ENCODE peak calls at places on chromosomes 11 and 22, in eight cellular contexts. E is PC-3; W is heart right ventricle; C is effector memory CD4-positive, alpha-beta T cell; D is colonic mucosa; J is adrenal gland; G is GM06990; R is AG04450. N is an unnamed sample.

GRCh38 chr22:19103881-19104821 is 18.1 kb downstream of the DGCR2 start:
- DNase-seq in W (no peak), C (no peak), R (peak), G (no peak), E (no peak), J (no peak), D (no peak), N (no peak)

GRCh38 chr11:128898580-128899344 is 7.6 kb downstream of the KCNJ5 start:
- DNase-seq in G (no peak), E (peak), D (no peak), C (no peak), R (no peak), J (peak), W (peak), N (no peak)

GRCh38 chr11:113401718-113402117 is 14.1 kb downstream of the ANKK1 start:
- DNase-seq in G (no peak), D (peak), E (peak), W (peak), J (peak), R (no peak), C (no peak), N (no peak)

GRCh38 chr11:125401746-125402145 is 94.3 kb downstream of the FEZ1 start:
- DNase-seq in D (peak), J (no peak), G (no peak), C (no peak), E (no peak), W (no peak), R (no peak), N (peak)

GRCh38 chr11:20112291-20113146 is 47.8 kb downstream of the DBX1 start:
- DNase-seq in J (peak), E (peak), R (peak), C (no peak), G (no peak), D (peak), W (peak), N (no peak)

GRCh38 chr22:45631140-45631539 is 40.5 kb upstream of the ATXN10 start:
- DNase-seq in G (no peak), J (no peak), W (no peak), D (no peak), R (no peak), E (no peak), C (no peak), N (peak)

GRCh38 chr11:113014731-113015455 is 53.7 kb downstream of the NCAM1 start:
- DNase-seq in C (no peak), G (no peak), D (no peak), E (no peak), W (peak), J (peak), R (no peak), N (no peak)

GRCh38 chr11:12943276-12943675 is 65.8 kb upstream of the RASSF10 start:
- DNase-seq in W (no peak), D (no peak), E (peak), G (no peak), J (no peak), C (no peak), R (no peak), N (no peak)

GRCh38 chr11:60781286-60782044 is 3.7 kb upstream of the MS4A10 start:
- DNase-seq in W (no peak), G (no peak), D (no peak), E (no peak), C (no peak), J (no peak), R (no peak), N (no peak)

GRCh38 chr22:32426881-32427280 is 14.8 kb upstream of the RTCB start:
- DNase-seq in D (no peak), G (no peak), W (no peak), J (no peak), R (no peak), C (no peak), E (no peak), N (no peak)
- H3K4me3 ChIP-seq in D (no peak), G (no peak), W (no peak), J (no peak), R (no peak), C (no peak), E (no peak), N (no peak)

GRCh38 chr11:74464746-74465145 is 2.6 kb downstream of the KCNE3 start:
- DNase-seq in W (no peak), J (no peak), D (no peak), E (no peak), R (no peak), G (no peak), C (no peak), N (no peak)
- H3K4me3 ChIP-seq in W (no peak), J (no peak), D (no peak), E (no peak), R (no peak), G (no peak), C (no peak), N (no peak)

DNA sequence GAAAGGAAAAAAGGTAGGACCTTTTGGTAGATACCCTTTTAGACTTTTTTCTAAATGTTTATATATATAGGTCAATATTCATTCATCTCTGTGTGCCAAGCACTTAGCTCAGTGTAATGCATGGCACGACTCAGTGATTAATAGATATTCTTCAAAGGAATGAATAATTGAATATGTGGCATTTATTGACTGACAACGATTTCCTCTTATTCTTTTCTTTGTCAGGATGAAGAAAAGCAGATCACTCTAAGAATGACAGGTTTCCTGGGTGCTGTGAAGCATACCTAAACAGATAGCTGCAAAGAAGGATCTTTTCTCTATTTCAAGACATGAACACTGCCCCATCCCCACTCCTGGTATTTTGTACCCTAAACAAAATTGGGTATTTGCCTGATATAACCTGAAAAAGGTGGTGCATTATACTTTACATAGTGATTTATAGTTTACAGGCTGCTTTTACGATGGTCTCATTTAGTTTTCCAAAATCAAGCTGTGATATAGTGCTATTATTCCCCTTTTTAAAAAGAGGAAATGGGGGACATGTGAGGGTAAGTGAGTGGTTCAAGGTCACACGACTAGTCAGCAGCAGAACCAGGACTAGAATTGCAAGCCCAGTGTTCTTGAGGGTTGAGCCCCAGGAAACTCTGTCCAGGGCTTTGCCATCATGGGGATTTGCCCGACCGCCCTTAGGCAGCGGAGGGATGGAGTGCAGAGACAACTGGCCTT is 32.9 kb upstream of the CLMP start:
- DNase-seq in R (no peak), D (no peak), E (no peak), G (no peak), J (no peak), C (no peak), W (no peak), N (no peak)
- H3K4me3 ChIP-seq in R (no peak), D (no peak), E (no peak), G (no peak), J (no peak), C (no peak), W (no peak), N (no peak)

GRCh38 chr11:691710-692590 is 3.1 kb downstream of the DEAF1 start:
- DNase-seq in D (no peak), E (no peak), J (no peak), G (no peak), R (no peak), W (no peak), C (no peak), N (no peak)

GRCh38 chr11:694563-695331 is at the start of gene DEAF1:
- DNase-seq in J (peak), E (peak), G (peak), W (peak), C (peak), R (peak), D (peak), N (peak)

GRCh38 chr11:693887-694562 is 997 bp downstream of the DEAF1 start:
- DNase-seq in R (no peak), J (peak), G (no peak), D (peak), E (no peak), W (no peak), C (no peak), N (no peak)

GRCh38 chr11:692824-693414 is 2.1 kb downstream of the DEAF1 start:
- DNase-seq in E (no peak), G (peak), J (no peak), R (no peak), W (no peak), C (peak), D (no peak), N (peak)

DNA sequence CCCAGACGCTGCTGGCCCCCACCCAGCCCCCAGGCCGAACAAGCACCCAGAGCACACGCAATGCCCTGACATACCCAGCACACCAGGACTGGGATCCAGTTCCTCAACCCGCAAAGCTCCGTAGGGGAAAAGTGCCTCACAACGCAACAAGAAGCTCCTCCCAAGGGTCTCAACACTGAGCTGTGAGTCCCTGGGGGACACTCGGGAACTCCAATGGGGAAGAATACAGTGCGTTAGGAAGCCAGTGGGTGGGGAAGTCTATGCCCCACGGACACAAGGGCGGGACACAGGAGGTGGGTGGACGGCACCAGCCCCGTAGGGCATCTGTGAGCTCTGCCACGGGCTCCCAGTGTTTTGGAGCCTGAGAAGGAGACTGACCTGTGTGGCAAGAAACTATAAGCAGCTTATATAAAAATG is 1.6 kb downstream of the DEAF1 start:
- DNase-seq in R (no peak), W (no peak), E (peak), G (no peak), J (no peak), C (no peak), D (no peak), N (peak)
- H3K4me3 ChIP-seq in R (peak), W (peak), E (peak), G (peak), J (no peak), C (peak), D (no peak), N (no peak)

GRCh38 chr11:34263462-34264186 is 94.2 kb downstream of the ABTB2 start:
- DNase-seq in W (peak), E (peak), R (peak), J (peak), C (no peak), G (no peak), D (peak), N (no peak)
- H3K4me3 ChIP-seq in W (no peak), E (no peak), R (no peak), J (no peak), C (no peak), G (no peak), D (no peak), N (no peak)

GRCh38 chr22:22678970-22679369 is 34.6 kb downstream of the GGTLC2 start:
- DNase-seq in C (no peak), J (no peak), D (no peak), W (no peak), E (no peak), G (no peak), R (no peak), N (no peak)
- H3K4me3 ChIP-seq in C (no peak), J (no peak), D (no peak), W (no peak), E (no peak), G (no peak), R (no peak), N (no peak)

DNA sequence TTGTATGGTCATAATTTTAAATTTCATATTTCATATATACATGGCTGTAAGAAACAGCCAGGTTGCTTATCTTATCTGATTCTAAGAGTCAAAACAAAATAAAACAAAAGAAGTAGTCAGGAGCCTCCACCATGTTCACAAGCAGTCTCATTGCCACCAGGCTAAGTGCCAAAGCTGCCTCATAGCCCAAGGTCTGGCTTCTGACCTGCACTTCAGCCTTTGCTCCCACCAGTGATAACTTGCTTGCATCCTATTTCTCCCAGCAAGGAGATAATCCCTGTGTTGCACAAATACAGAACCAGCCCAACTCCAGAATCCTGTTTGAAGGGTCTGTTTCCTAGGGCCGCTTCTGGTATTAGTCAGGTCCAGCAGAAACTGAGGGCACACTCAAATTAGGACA is 53.9 kb upstream of the TSKU start:
- DNase-seq in G (no peak), D (no peak), R (no peak), E (no peak), W (no peak), C (no peak), J (no peak), N (no peak)
- H3K4me3 ChIP-seq in G (no peak), D (no peak), R (no peak), E (no peak), W (no peak), C (no peak), J (no peak), N (no peak)

GRCh38 chr22:29782061-29782845 is 15.1 kb downstream of the UQCR10 start:
- DNase-seq in J (peak), W (peak), R (no peak), C (no peak), G (no peak), E (peak), D (peak), N (peak)

GRCh38 chr22:29780220-29780619 is 13.1 kb downstream of the UQCR10 start:
- DNase-seq in G (no peak), C (no peak), E (no peak), W (no peak), D (no peak), R (no peak), J (no peak), N (no peak)

GRCh38 chr22:29786026-29786425 is 18.9 kb downstream of the UQCR10 start:
- DNase-seq in E (no peak), W (no peak), C (no peak), J (no peak), R (no peak), D (no peak), G (no peak), N (peak)

GRCh38 chr22:29784451-29785361 is 17.5 kb downstream of the UQCR10 start:
- DNase-seq in J (peak), E (no peak), G (no peak), C (no peak), R (no peak), D (peak), W (peak), N (peak)

GRCh38 chr22:29780781-29781676 is 13.9 kb downstream of the UQCR10 start:
- DNase-seq in R (peak), G (no peak), W (no peak), J (no peak), C (no peak), D (no peak), E (peak), N (peak)
- H3K4me3 ChIP-seq in R (no peak), G (no peak), W (no peak), J (no peak), C (no peak), D (no peak), E (no peak), N (no peak)

GRCh38 chr22:21714059-21714770 is 21.4 kb downstream of the YPEL1 start:
- DNase-seq in R (no peak), G (no peak), D (no peak), J (no peak), C (no peak), E (no peak), W (no peak), N (no peak)

GRCh38 chr22:21714784-21715183 is 20.8 kb downstream of the YPEL1 start:
- DNase-seq in W (no peak), J (no peak), R (no peak), C (no peak), E (peak), D (no peak), G (no peak), N (no peak)

GRCh38 chr22:21711851-21712250 is 23.7 kb downstream of the YPEL1 start:
- DNase-seq in J (no peak), G (no peak), C (no peak), R (no peak), D (no peak), E (no peak), W (no peak), N (no peak)

GRCh38 chr22:21713428-21714058 is 22.1 kb downstream of the YPEL1 start:
- DNase-seq in E (peak), R (no peak), J (no peak), D (no peak), G (no peak), C (no peak), W (no peak), N (no peak)

DNA sequence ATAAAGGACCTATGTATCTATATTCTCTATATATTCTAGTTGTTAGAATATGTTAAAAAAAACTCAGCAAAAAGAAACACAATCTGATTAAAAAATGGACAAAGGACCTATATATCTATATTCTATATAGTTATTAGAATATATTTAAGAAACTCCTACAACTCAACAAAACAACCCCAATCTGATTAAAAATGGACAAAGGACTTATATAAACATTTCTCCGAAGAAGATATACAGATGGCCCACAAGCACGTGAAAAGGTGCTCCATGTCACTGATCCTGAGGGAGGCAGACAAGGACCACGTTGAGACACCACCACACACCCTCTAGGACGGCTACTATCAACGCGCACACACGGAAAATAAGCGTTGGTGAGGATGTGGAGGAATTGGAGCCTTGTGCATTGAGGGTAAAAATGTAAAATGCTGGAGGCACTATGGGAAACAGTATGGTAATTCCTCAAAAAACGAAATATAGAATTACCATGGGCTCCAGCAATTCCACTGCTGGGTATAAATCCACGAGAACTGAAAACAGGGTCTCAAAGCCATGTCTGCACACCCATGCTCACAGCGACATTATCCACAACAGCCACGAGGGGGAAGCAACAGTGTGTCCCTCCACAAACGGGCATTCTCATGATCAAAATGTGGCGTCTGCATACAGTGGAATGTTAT is 22.7 kb downstream of the YPEL1 start:
- DNase-seq in E (peak), W (peak), R (peak), G (no peak), C (peak), J (peak), D (peak), N (peak)
- H3K4me3 ChIP-seq in E (peak), W (peak), R (no peak), G (peak), C (no peak), J (no peak), D (no peak), N (no peak)

GRCh38 chr11:88415495-88415894 is 78.0 kb upstream of the CTSC start:
- DNase-seq in W (no peak), J (no peak), G (no peak), C (no peak), D (no peak), R (no peak), E (no peak), N (no peak)
- H3K4me3 ChIP-seq in W (no peak), J (no peak), G (no peak), C (no peak), D (no peak), R (no peak), E (no peak), N (no peak)

N was measured in H7.